ENCODE peak calls at places on chromosomes 12 and 14, in seven cellular contexts. Y, L, U, W, B, T and G are unnamed samples.
A peak's percentile ranks its signal among the peaks of the same experiment; 100 is the strongest.

GRCh38 chr12:49037111-49037946 is 18.8 kb upstream of the PRKAG1 start:
- DNase-seq in U (no peak), B (no peak), Y (peak; percentile 19), T (no peak), W (no peak), L (no peak), G (peak; percentile 62)

GRCh38 chr12:123390415-123391093 is 6.6 kb downstream of the KMT5A start:
- DNase-seq in B (no peak), T (no peak), U (no peak), W (no peak), Y (no peak), L (no peak), G (no peak)

GRCh38 chr12:104334581-104334980 is 31.0 kb downstream of the EID3 start:
- DNase-seq in W (no peak), L (no peak), B (no peak), T (no peak), Y (no peak), U (no peak), G (peak; percentile 43)

GRCh38 chr14:81511110-81511900 is 22.3 kb downstream of the SEL1L start:
- DNase-seq in B (no peak), L (no peak), U (no peak), T (no peak), Y (no peak), W (no peak), G (no peak)

GRCh38 chr12:115691123-115691522 is 586.4 kb downstream of the MED13L start:
- DNase-seq in U (no peak), T (no peak), B (no peak), W (no peak), L (no peak), Y (no peak), G (no peak)

GRCh38 chr12:59452259-59452658 is 143.6 kb upstream of the SLC16A7 start:
- DNase-seq in T (peak; percentile 60), B (no peak), U (no peak), Y (no peak), W (no peak), L (no peak), G (no peak)

GRCh38 chr12:109563291-109564284 is 9.7 kb downstream of the MMAB start:
- DNase-seq in Y (no peak), L (no peak), B (no peak), U (no peak), T (peak; percentile 22), W (no peak), G (peak; percentile 64)

GRCh38 chr12:77943466-77943865 is 112.8 kb downstream of the NAV3 start:
- DNase-seq in W (no peak), L (no peak), B (peak; percentile 63), T (peak; percentile 72), Y (no peak), U (no peak), G (no peak)

GRCh38 chr12:11758087-11758837 is 108.8 kb downstream of the ETV6 start:
- DNase-seq in L (no peak), U (no peak), T (no peak), Y (peak; percentile 31), B (no peak), W (no peak), G (no peak)

GRCh38 chr14:33103489-33103888 is 164.8 kb downstream of the NPAS3 start:
- DNase-seq in W (no peak), U (no peak), L (no peak), T (no peak), B (no peak), Y (no peak), G (no peak)

GRCh38 chr12:59040043-59040442 is 119.7 kb upstream of the LRIG3 start:
- DNase-seq in U (no peak), T (no peak), Y (no peak), L (no peak), W (no peak), B (no peak), G (no peak)

GRCh38 chr14:68814376-68815287 is 21.8 kb upstream of the ZFP36L1 start:
- DNase-seq in U (no peak), L (peak; percentile 79), Y (peak; percentile 65), W (peak; percentile 47), B (peak; percentile 70), T (no peak), G (peak; percentile 60)

GRCh38 chr12:53624956-53625355 is 1.2 kb downstream of the ATF7 start:
- DNase-seq in Y (no peak), U (no peak), W (no peak), T (no peak), B (peak; percentile 40), L (no peak), G (no peak)

GRCh38 chr14:102920998-102921304 is 1.5 kb upstream of the AMN start:
- DNase-seq in U (no peak), L (no peak), W (no peak), B (no peak), Y (no peak), T (no peak), G (no peak)

GRCh38 chr12:120043421-120043820 is 54.4 kb downstream of the BICDL1 start:
- DNase-seq in W (no peak), T (no peak), U (no peak), B (no peak), Y (no peak), L (no peak), G (no peak)

GRCh38 chr12:102010265-102010994 is 51.4 kb downstream of the WASHC3 start:
- DNase-seq in L (peak; percentile 63), W (no peak), T (no peak), B (no peak), Y (no peak), U (no peak), G (no peak)

GRCh38 chr12:98162906-98163678 is 352.3 kb upstream of the TMPO start:
- DNase-seq in W (no peak), L (no peak), Y (no peak), B (no peak), T (no peak), U (no peak), G (no peak)

GRCh38 chr12:53740130-53740491 is 11.7 kb downstream of the CISTR start:
- DNase-seq in U (no peak), T (no peak), W (no peak), B (no peak), Y (no peak), L (no peak), G (no peak)

GRCh38 chr14:70036665-70037064 is 152.1 kb downstream of the SLC8A3 start:
- DNase-seq in W (no peak), L (no peak), U (no peak), B (no peak), T (no peak), Y (no peak), G (no peak)

GRCh38 chr12:115891551-115891950 is 385.9 kb downstream of the MED13L start:
- DNase-seq in L (no peak), W (no peak), T (no peak), U (no peak), B (no peak), Y (no peak), G (no peak)

GRCh38 chr12:53659011-53659551 is 16.8 kb downstream of the ATP5MC2 start:
- DNase-seq in U (no peak), W (no peak), T (peak; percentile 70), B (no peak), Y (peak; percentile 40), L (no peak), G (no peak)

GRCh38 chr14:51554339-51554920 is 97.3 kb upstream of the FRMD6 start:
- DNase-seq in U (no peak), L (no peak), W (no peak), T (peak; percentile 95), B (no peak), Y (no peak), G (no peak)

GRCh38 chr12:71041481-71041880 is 116.3 kb downstream of the TSPAN8 start:
- DNase-seq in W (no peak), U (no peak), Y (no peak), B (no peak), L (no peak), T (no peak), G (no peak)